ENCODE peak calls at places on chromosome 12, in ten cellular contexts. A, F, R, I, S, V, G, O, H and P are unnamed samples.

GRCh38 chr12:42893802-42894201 is 304.3 kb upstream of the PRICKLE1 start:
- DNase-seq in R (no peak), S (no peak), A (no peak), F (no peak), O (no peak), I (no peak), G (peak), H (no peak), V (no peak), P (no peak)

GRCh38 chr12:39931857-39932256 is 174.0 kb downstream of the SLC2A13 start:
- DNase-seq in A (no peak), G (no peak), F (no peak), H (no peak), O (no peak), V (no peak), S (no peak), R (peak), I (no peak), P (no peak)

GRCh38 chr12:12443482-12443881 is 86.6 kb downstream of the BORCS5 start:
- DNase-seq in A (no peak), F (no peak), V (no peak), G (no peak), R (peak), H (peak), O (no peak), S (no peak), I (no peak), P (no peak)

GRCh38 chr12:93198086-93198485 is 179.6 kb upstream of the NUDT4 start:
- DNase-seq in V (no peak), R (peak), G (peak), O (no peak), S (no peak), F (no peak), H (peak), A (no peak), I (no peak), P (no peak)

GRCh38 chr12:46373303-46374182 is 970 bp upstream of the SLC38A2 start:
- DNase-seq in I (peak), A (peak), G (peak), O (peak), F (peak), R (no peak), V (peak), S (peak), H (peak), P (peak)

GRCh38 chr12:6567824-6568617 is at the start of gene NOP2:
- DNase-seq in O (peak), G (peak), A (peak), I (peak), V (peak), S (peak), F (peak), H (peak), R (peak), P (peak)

GRCh38 chr12:99049774-99050173 is 404.7 kb downstream of the APAF1 start:
- DNase-seq in H (no peak), S (no peak), R (no peak), F (no peak), I (no peak), O (no peak), A (no peak), V (no peak), G (no peak), P (no peak)

GRCh38 chr12:48420031-48420775 is 52.2 kb upstream of the ANP32D start:
- DNase-seq in A (no peak), S (no peak), R (no peak), I (no peak), V (peak), F (no peak), G (no peak), H (no peak), O (no peak), P (no peak)

GRCh38 chr12:64103821-64104220 is 118.3 kb downstream of the KICS2 start:
- DNase-seq in F (no peak), O (no peak), S (no peak), R (peak), A (no peak), I (no peak), H (no peak), V (no peak), G (peak), P (no peak)

GRCh38 chr12:32448581-32448980 is 49.2 kb downstream of the FGD4 start:
- DNase-seq in H (no peak), F (no peak), S (peak), I (no peak), O (no peak), G (peak), R (peak), A (no peak), V (no peak), P (no peak)

GRCh38 chr12:14239350-14239934 is 126.0 kb upstream of the ATF7IP start:
- DNase-seq in O (no peak), G (no peak), I (peak), S (peak), A (no peak), H (peak), F (no peak), V (no peak), R (peak), P (no peak)

GRCh38 chr12:20369164-20370000 is 1.0 kb downstream of the PDE3A start:
- DNase-seq in S (no peak), R (peak), V (peak), H (peak), O (peak), I (peak), A (peak), G (peak), F (peak), P (peak)

GRCh38 chr12:18456344-18456743 is 195.0 kb downstream of the PIK3C2G start:
- DNase-seq in S (no peak), R (no peak), I (no peak), A (no peak), G (no peak), H (no peak), F (no peak), V (no peak), O (no peak), P (no peak)

GRCh38 chr12:58105225-58106119 is 164.1 kb downstream of the ATP23 start:
- DNase-seq in I (no peak), V (no peak), H (no peak), R (peak), G (peak), O (no peak), A (no peak), F (no peak), S (no peak), P (no peak)

GRCh38 chr12:120581998-120582397 is 796 bp upstream of the POP5 start:
- DNase-seq in S (no peak), H (no peak), G (peak), I (peak), A (no peak), F (no peak), R (peak), O (no peak), V (no peak), P (no peak)

GRCh38 chr12:42589465-42590323 is at the start of gene PRICKLE1:
- DNase-seq in O (peak), R (peak), V (peak), H (peak), A (peak), S (peak), I (peak), G (peak), F (no peak), P (peak)

GRCh38 chr12:45988259-45988658 is 2.1 kb downstream of the SCAF11 start:
- DNase-seq in A (no peak), F (no peak), O (no peak), R (peak), V (no peak), S (no peak), H (no peak), I (no peak), G (peak), P (no peak)

GRCh38 chr12:7638064-7638763 is 27.5 kb downstream of the APOBEC1 start:
- DNase-seq in I (no peak), S (no peak), G (no peak), R (no peak), V (peak), O (no peak), H (no peak), F (no peak), A (no peak), P (no peak)

GRCh38 chr12:70150230-70150629 is 93.0 kb upstream of the CNOT2 start:
- DNase-seq in G (no peak), O (no peak), R (no peak), S (no peak), I (no peak), H (no peak), F (no peak), A (no peak), V (no peak), P (no peak)

GRCh38 chr12:25102402-25102801 is 92.6 kb downstream of the DNAI7 start:
- DNase-seq in A (no peak), V (peak), S (no peak), I (no peak), F (no peak), O (no peak), H (no peak), G (no peak), R (no peak), P (no peak)

GRCh38 chr12:8661016-8661415 is 1.6 kb downstream of the MFAP5 start:
- DNase-seq in H (no peak), I (no peak), A (no peak), F (no peak), O (no peak), G (no peak), R (peak), S (no peak), V (no peak), P (no peak)

GRCh38 chr12:1272132-1272531 is 281.1 kb downstream of the ERC1 start:
- DNase-seq in V (no peak), O (no peak), H (no peak), I (peak), S (no peak), A (no peak), F (no peak), G (no peak), R (no peak), P (no peak)

GRCh38 chr12:56361487-56362129 is 1.0 kb downstream of the APOF start:
- DNase-seq in G (no peak), O (no peak), H (no peak), S (no peak), V (no peak), I (no peak), F (no peak), A (no peak), R (no peak), P (no peak)

GRCh38 chr12:66087365-66087943 is 43.1 kb downstream of the LLPH start:
- DNase-seq in O (peak), H (peak), F (no peak), S (peak), A (peak), V (peak), I (peak), R (peak), G (peak), P (peak)

GRCh38 chr12:25585021-25585523 is 32.0 kb upstream of the LMNTD1 start:
- DNase-seq in V (no peak), I (no peak), G (peak), R (peak), O (no peak), S (no peak), A (no peak), H (no peak), F (no peak), P (no peak)

GRCh38 chr12:25759752-25760151 is 198.7 kb upstream of the RASSF8 start:
- DNase-seq in I (no peak), O (no peak), A (no peak), V (no peak), G (peak), S (no peak), F (no peak), H (no peak), R (no peak), P (no peak)

GRCh38 chr12:79935624-79936040 is 735 bp upstream of the PPP1R12A start:
- DNase-seq in F (no peak), R (peak), A (peak), G (peak), I (no peak), S (peak), H (no peak), V (peak), O (no peak), P (no peak)

GRCh38 chr12:68559984-68560822 is 50.5 kb upstream of the RAP1B start:
- DNase-seq in I (no peak), A (no peak), V (peak), H (no peak), R (no peak), O (no peak), F (no peak), G (peak), S (no peak), P (no peak)

GRCh38 chr12:51970904-51971646 is 19.6 kb downstream of the ACVR1B start:
- DNase-seq in A (peak), G (peak), H (no peak), R (peak), V (peak), I (peak), S (peak), F (peak), O (peak), P (no peak)

GRCh38 chr12:8912910-8913309 is 1.4 kb upstream of the PHC1 start:
- DNase-seq in A (no peak), H (no peak), G (no peak), F (no peak), O (no peak), R (peak), V (peak), I (peak), S (peak), P (no peak)

GRCh38 chr12:12990700-12991468 is 9.2 kb downstream of the HEBP1 start:
- DNase-seq in H (no peak), S (no peak), O (no peak), I (no peak), F (no peak), R (no peak), V (no peak), A (no peak), G (no peak), P (no peak)

GRCh38 chr12:29818925-29819324 is 35.2 kb upstream of the TMTC1 start:
- DNase-seq in A (no peak), S (no peak), V (no peak), I (no peak), G (no peak), O (no peak), R (peak), F (no peak), H (peak), P (no peak)

GRCh38 chr12:47881826-47882427 is 22.9 kb downstream of the VDR start:
- DNase-seq in H (peak), S (no peak), R (peak), I (no peak), V (no peak), F (no peak), O (no peak), G (peak), A (no peak), P (no peak)

GRCh38 chr12:75437564-75437963 is 43.0 kb upstream of the GLIPR1 start:
- DNase-seq in R (peak), F (no peak), O (no peak), V (no peak), H (no peak), I (no peak), A (no peak), G (peak), S (no peak), P (no peak)
- TF ChIP-seq CTCF in R (peak), F (no peak), O (no peak), V (no peak), H (no peak), I (no peak), A (peak), G (peak), S (no peak), P (no peak)

GRCh38 chr12:123533672-123534643 is at the start of gene RILPL1:
- DNase-seq in V (peak), G (peak), R (peak), A (peak), S (peak), H (peak), F (peak), O (peak), I (peak), P (peak)
- TF ChIP-seq CTCF in V (peak), G (peak), R (no peak), A (peak), S (peak), H (peak), F (peak), O (peak), I (peak), P (peak)

GRCh38 chr12:113934946-113935345 is 31.2 kb downstream of the RBM19 start:
- DNase-seq in A (no peak), S (no peak), R (no peak), H (no peak), G (no peak), V (no peak), O (no peak), I (no peak), F (no peak), P (no peak)

GRCh38 chr12:113936460-113936859 is 29.7 kb downstream of the RBM19 start:
- DNase-seq in A (no peak), R (no peak), I (no peak), G (no peak), S (no peak), O (no peak), H (no peak), F (no peak), V (no peak), P (no peak)

GRCh38 chr12:113933201-113933786 is 32.8 kb downstream of the RBM19 start:
- DNase-seq in G (peak), F (no peak), H (peak), O (no peak), I (no peak), R (peak), S (no peak), V (peak), A (no peak), P (peak)

GRCh38 chr12:113934060-113934829 is 31.9 kb downstream of the RBM19 start:
- DNase-seq in G (no peak), O (no peak), V (no peak), F (no peak), I (no peak), A (no peak), R (no peak), S (no peak), H (no peak), P (no peak)

DNA sequence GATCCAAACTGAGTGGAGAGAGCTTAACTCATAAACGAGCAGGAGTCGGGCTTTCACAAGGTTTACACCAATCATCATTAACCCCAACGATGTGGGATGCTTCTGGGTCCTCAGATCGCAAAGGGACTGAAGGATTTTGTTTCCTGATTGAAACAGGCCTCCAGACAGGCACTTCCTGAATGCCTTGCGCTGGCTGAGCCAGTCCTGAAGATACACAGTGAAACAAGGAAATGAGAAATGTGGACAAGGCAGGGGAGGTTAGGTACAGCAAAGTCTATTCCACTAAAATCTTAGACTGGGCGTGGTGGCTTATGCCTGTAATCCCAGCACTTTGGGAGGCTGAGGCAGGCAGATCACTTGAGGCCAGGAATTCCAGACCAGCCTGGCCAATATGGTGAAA is 30.7 kb downstream of the RBM19 start:
- DNase-seq in F (no peak), S (no peak), G (no peak), H (no peak), O (no peak), A (no peak), I (no peak), R (no peak), V (no peak), P (no peak)
- TF ChIP-seq CTCF in F (no peak), S (no peak), G (no peak), H (no peak), O (no peak), A (no peak), I (no peak), R (no peak), V (no peak), P (no peak)

DNA sequence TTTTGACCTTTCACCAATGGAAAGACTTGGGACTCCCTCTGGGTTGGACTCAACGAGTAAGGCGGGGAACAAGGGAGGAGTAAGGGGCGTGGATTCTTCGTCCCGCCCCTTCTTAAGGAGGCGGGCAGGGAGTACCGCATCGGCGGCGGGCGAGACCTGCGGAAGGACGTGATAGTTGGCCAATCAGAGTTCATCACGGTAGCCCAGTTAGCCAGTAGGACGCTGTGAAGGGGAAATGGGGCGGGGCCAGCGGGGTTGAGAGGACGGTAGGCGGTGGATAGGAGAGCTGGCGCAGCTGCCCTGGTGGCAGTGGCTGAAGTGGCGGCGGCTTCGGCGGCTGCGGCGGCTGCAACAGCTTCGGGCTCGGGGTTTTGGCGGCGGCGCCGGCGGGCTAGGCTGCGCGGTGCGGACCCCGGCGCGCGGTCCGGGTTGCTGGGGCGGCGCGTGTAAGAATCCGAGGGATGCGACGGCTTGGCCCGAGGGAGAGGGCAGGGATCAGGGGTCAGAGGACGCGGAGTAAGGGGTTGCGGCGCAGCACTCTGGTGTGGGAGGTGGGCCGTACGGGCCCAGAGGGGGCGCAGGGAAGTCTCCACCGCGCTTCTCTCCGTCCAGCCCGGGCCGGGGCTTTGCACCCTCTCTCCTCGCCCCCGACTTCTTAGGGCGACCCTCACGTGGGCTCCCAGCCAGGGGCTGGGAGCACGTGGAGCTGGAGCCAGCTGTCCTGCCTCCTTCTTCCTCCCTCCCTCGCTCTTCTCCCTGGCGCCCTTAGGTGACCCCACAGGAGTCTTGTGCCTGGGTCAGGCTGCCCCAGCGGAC is at the start of gene TPCN1:
- DNase-seq in V (peak), R (peak), F (peak), G (peak), A (peak), S (peak), I (peak), H (peak), O (peak), P (peak)
- TF ChIP-seq CTCF in V (peak), R (no peak), F (no peak), G (peak), A (peak), S (no peak), I (no peak), H (no peak), O (peak), P (no peak)

GRCh38 chr12:122392411-122392810 is 30.1 kb downstream of the CLIP1 start:
- DNase-seq in O (no peak), V (no peak), I (no peak), H (no peak), R (no peak), F (no peak), G (no peak), A (no peak), S (no peak), P (no peak)

GRCh38 chr12:122393822-122394221 is 28.6 kb downstream of the CLIP1 start:
- DNase-seq in O (no peak), R (no peak), I (no peak), V (no peak), S (no peak), A (no peak), H (no peak), G (no peak), F (no peak), P (no peak)

GRCh38 chr12:122399254-122399591 is 23.2 kb downstream of the CLIP1 start:
- DNase-seq in F (no peak), A (no peak), O (no peak), R (peak), I (no peak), S (no peak), V (no peak), H (no peak), G (peak), P (no peak)

GRCh38 chr12:122394626-122395194 is 27.8 kb downstream of the CLIP1 start:
- DNase-seq in H (peak), S (no peak), I (no peak), R (peak), A (no peak), O (no peak), F (no peak), V (no peak), G (no peak), P (no peak)

DNA sequence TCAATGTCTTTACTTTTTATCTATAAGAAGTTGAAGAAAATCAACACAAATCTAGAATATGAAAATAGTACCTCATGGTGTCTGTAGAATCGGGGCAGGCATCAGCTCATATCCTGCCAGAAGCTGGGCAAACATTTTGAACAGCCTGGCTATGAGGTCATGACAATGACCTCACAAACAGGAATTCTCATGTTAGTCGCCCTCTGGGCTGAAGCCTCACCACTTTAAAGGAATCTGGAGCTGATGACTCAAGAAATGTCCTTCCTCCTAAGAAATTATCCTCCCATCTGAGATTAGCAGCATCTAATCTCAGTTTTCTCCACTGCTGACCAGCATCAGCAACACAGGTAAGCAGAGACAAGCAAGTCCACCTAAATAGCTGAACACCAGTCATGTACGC is 27.1 kb downstream of the CLIP1 start:
- DNase-seq in I (no peak), R (peak), H (no peak), G (peak), V (no peak), O (no peak), S (no peak), F (no peak), A (no peak), P (no peak)
- TF ChIP-seq CTCF in I (no peak), R (no peak), H (no peak), G (no peak), V (no peak), O (no peak), S (no peak), F (no peak), A (no peak), P (no peak)